ENCODE peak calls at places on chromosomes 11 and 22, in seven cellular contexts. S, C, Z, I, O, Q and K are unnamed samples.
A peak's percentile ranks its signal among the peaks of the same experiment; 100 is the strongest.

GRCh38 chr11:120494595-120494994 is 17.0 kb upstream of the GRIK4 start:
- DNase-seq in Z (no peak), S (no peak), Q (no peak), C (no peak), O (no peak), I (peak; percentile 70), K (no peak)

GRCh38 chr11:34052608-34053160 is 1.2 kb downstream of the CAPRIN1 start:
- DNase-seq in O (peak; percentile 6), Q (peak; percentile 70), Z (peak; percentile 15), I (peak; percentile 44), S (peak; percentile 58), C (peak; percentile 79), K (no peak)

GRCh38 chr22:23184764-23185113 is 4.4 kb downstream of the BCR start:
- DNase-seq in O (no peak), Z (no peak), S (no peak), C (no peak), Q (no peak), I (no peak), K (no peak)

GRCh38 chr22:47808236-47808845 is 1045.9 kb downstream of the TBC1D22A start:
- DNase-seq in Z (no peak), Q (no peak), S (no peak), I (no peak), O (no peak), C (no peak), K (no peak)

GRCh38 chr11:70466154-70466553 is 67.8 kb downstream of the CTTN start:
- DNase-seq in I (peak; percentile 52), S (no peak), C (no peak), O (no peak), Z (no peak), Q (peak; percentile 36), K (no peak)

GRCh38 chr11:111910637-111911562 is 670 bp downstream of the CRYAB start:
- DNase-seq in Z (no peak), S (no peak), Q (no peak), C (no peak), I (no peak), O (no peak), K (no peak)

GRCh38 chr11:11579012-11579755 is 42.6 kb downstream of the GALNT18 start:
- DNase-seq in S (no peak), C (no peak), Q (no peak), Z (no peak), O (peak; percentile 15), I (no peak), K (no peak)

GRCh38 chr11:69978841-69979614 is 99.1 kb upstream of the ANO1 start:
- DNase-seq in O (no peak), Z (no peak), S (no peak), Q (no peak), I (no peak), C (no peak), K (no peak)

GRCh38 chr11:110711776-110712642 is at the start of gene ARHGAP20:
- DNase-seq in S (peak; percentile 55), C (peak; percentile 72), Q (peak; percentile 91), Z (peak; percentile 56), O (peak; percentile 60), I (peak; percentile 75), K (peak; percentile 55)

GRCh38 chr11:7688238-7688826 is 15.0 kb upstream of the CYB5R2 start:
- DNase-seq in I (peak; percentile 65), Q (no peak), Z (no peak), S (no peak), O (no peak), C (no peak), K (no peak)

GRCh38 chr22:37633693-37634504 is 5.6 kb upstream of the SH3BP1 start:
- DNase-seq in Z (peak; percentile 61), S (peak; percentile 80), Q (peak; percentile 90), C (no peak), I (peak; percentile 72), O (peak; percentile 95), K (peak; percentile 87)

GRCh38 chr22:20637740-20638139 is 130.3 kb downstream of the MED15 start:
- DNase-seq in Q (no peak), C (no peak), Z (no peak), S (no peak), I (no peak), O (no peak), K (no peak)

GRCh38 chr11:116833491-116833815 is 3.7 kb downstream of the APOC3 start:
- DNase-seq in C (no peak), I (no peak), O (no peak), S (no peak), Q (no peak), Z (no peak), K (no peak)

GRCh38 chr11:82676483-82677094 is 57.1 kb downstream of the FAM181B start:
- DNase-seq in O (no peak), C (no peak), Z (no peak), I (no peak), S (no peak), Q (no peak), K (no peak)

GRCh38 chr11:103091024-103091423 is 936 bp downstream of the DCUN1D5 start:
- DNase-seq in Z (peak; percentile 5), Q (no peak), S (no peak), O (no peak), I (peak; percentile 45), C (no peak), K (no peak)

GRCh38 chr11:13238879-13239514 is 38.6 kb upstream of the BMAL1 start:
- DNase-seq in S (peak; percentile 66), O (peak; percentile 42), Z (no peak), I (peak; percentile 67), Q (no peak), C (no peak), K (no peak)

GRCh38 chr11:101915811-101916291 is 471 bp downstream of the ANGPTL5 start:
- DNase-seq in I (peak; percentile 62), O (no peak), Q (no peak), Z (no peak), C (no peak), S (no peak), K (peak; percentile 19)

GRCh38 chr22:22848364-22848866 is 39.2 kb upstream of the IGLL5 start:
- DNase-seq in S (peak; percentile 83), O (peak; percentile 73), I (peak; percentile 65), Q (peak; percentile 78), Z (peak; percentile 41), C (peak; percentile 82), K (no peak)

GRCh38 chr22:19874307-19875060 is 19.8 kb upstream of the GNB1L start:
- DNase-seq in S (peak; percentile 46), Z (peak; percentile 64), I (no peak), O (peak; percentile 13), Q (peak; percentile 91), C (peak; percentile 67), K (peak; percentile 10)

GRCh38 chr11:120229451-120230424 is 10.2 kb upstream of the POU2F3 start:
- DNase-seq in S (no peak), Q (no peak), C (no peak), Z (no peak), O (no peak), I (peak; percentile 65), K (no peak)

GRCh38 chr22:28594784-28595324 is 84.8 kb downstream of the TTC28 start:
- DNase-seq in O (no peak), Z (peak; percentile 35), C (no peak), I (peak; percentile 66), Q (no peak), S (no peak), K (no peak)

GRCh38 chr11:123800041-123800440 is 6.1 kb downstream of the OR6M1 start:
- DNase-seq in I (no peak), C (no peak), Q (no peak), O (no peak), S (no peak), Z (no peak), K (no peak)

GRCh38 chr11:10540915-10541591 is at the start of gene RNF141:
- DNase-seq in S (peak; percentile 94), Z (peak; percentile 95), C (peak; percentile 98), O (peak; percentile 94), I (peak; percentile 97), Q (peak; percentile 98), K (peak; percentile 94)

GRCh38 chr22:37609240-37610152 is 862 bp downstream of the GGA1 start:
- DNase-seq in O (no peak), I (peak; percentile 38), S (no peak), Z (no peak), C (no peak), Q (no peak), K (no peak)

GRCh38 chr11:114173836-114174235 is 114.3 kb downstream of the ZBTB16 start:
- DNase-seq in S (no peak), Z (no peak), I (no peak), C (no peak), O (no peak), Q (no peak), K (no peak)

GRCh38 chr11:70124321-70125061 is 46.4 kb downstream of the ANO1 start:
- DNase-seq in C (peak; percentile 31), Z (no peak), I (no peak), O (no peak), S (no peak), Q (no peak), K (no peak)

GRCh38 chr11:113473983-113474361 is 1.2 kb downstream of the DRD2 start:
- DNase-seq in O (no peak), I (no peak), C (no peak), S (no peak), Z (no peak), Q (no peak), K (no peak)

GRCh38 chr11:36131719-36132349 is 157.4 kb downstream of the COMMD9 start:
- DNase-seq in S (no peak), C (no peak), Z (peak; percentile 46), O (peak; percentile 41), I (peak; percentile 78), Q (no peak), K (no peak)

GRCh38 chr22:28417426-28417825 is 262.2 kb downstream of the TTC28 start:
- DNase-seq in I (no peak), O (no peak), Q (no peak), Z (no peak), C (no peak), S (no peak), K (no peak)

GRCh38 chr22:26697151-26697550 is 39.8 kb downstream of the MIAT start:
- DNase-seq in Z (no peak), I (no peak), O (no peak), S (no peak), C (no peak), Q (no peak), K (no peak)
- H3K36me3 ChIP-seq in Z (peaks cover 1% of the 10 kb centered on the region), I (no peaks in the 10 kb centered on the region), O (peaks cover 8% of the 10 kb centered on the region), S (peaks cover 13% of the 10 kb centered on the region), C (no peaks in the 10 kb centered on the region), Q (peaks cover 5% of the 10 kb centered on the region), K (peaks cover 3% of the 10 kb centered on the region)

DNA sequence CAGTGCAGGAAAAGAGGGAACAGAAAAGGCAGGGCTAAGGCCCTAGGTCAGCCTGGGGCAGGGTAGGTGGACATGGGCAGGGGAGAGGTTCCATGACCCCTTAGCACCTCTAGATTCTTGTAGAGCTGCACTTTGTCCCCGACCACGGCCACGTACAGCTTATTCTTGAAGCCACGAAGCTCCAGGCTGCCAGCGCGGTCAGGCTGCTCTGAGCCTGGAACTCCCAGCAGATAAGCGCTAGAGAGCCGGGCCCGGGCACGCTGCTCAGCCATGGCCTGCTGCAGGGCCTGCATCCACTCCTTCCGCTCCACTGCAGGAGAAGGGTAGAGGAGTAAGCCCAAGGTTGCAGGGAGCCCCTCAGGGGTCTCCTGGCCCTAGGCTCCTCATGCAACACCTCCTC is 36.1 kb upstream of the PDE2A start:
- DNase-seq in I (no peak), C (peak; percentile 52), Q (no peak), O (no peak), Z (no peak), S (no peak), K (no peak)
- H3K36me3 ChIP-seq in I (no peaks in the 10 kb centered on the region), C (peaks cover 54% of the 10 kb centered on the region), Q (peaks cover 84% of the 10 kb centered on the region), O (no peaks in the 10 kb centered on the region), Z (peaks cover 2% of the 10 kb centered on the region), S (peaks cover 55% of the 10 kb centered on the region), K (peaks cover 73% of the 10 kb centered on the region)

GRCh38 chr22:44985906-44986527 is 23.8 kb downstream of the PHF21B start:
- DNase-seq in S (no peak), I (no peak), O (no peak), C (no peak), Z (no peak), Q (no peak), K (no peak)
- H3K36me3 ChIP-seq in S (no peaks in the 10 kb centered on the region), I (no peaks in the 10 kb centered on the region), O (peaks cover 6% of the 10 kb centered on the region), C (no peaks in the 10 kb centered on the region), Z (peaks cover 26% of the 10 kb centered on the region), Q (no peaks in the 10 kb centered on the region), K (no peaks in the 10 kb centered on the region)

GRCh38 chr22:29810156-29810555 is 27.9 kb downstream of the ASCC2 start:
- DNase-seq in C (no peak), Z (no peak), S (no peak), Q (no peak), I (no peak), O (no peak), K (no peak)
- H3K36me3 ChIP-seq in C (peaks cover 63% of the 10 kb centered on the region), Z (peaks cover 39% of the 10 kb centered on the region), S (peaks cover 58% of the 10 kb centered on the region), Q (peaks cover 88% of the 10 kb centered on the region), I (peaks cover 22% of the 10 kb centered on the region), O (peaks cover 80% of the 10 kb centered on the region), K (peaks cover 46% of the 10 kb centered on the region)